ENCODE peak calls at places on chromosomes 12 and 14, in four cellular contexts. One of them, this sample, is unnamed. For H3K9me3, the result is how much of the 10 kb centered on the place peaks cover.

GRCh38 chr12:103948746-103949406 is 16.8 kb upstream of the TDG start:
- DNase-seq in fibroblast of lung: no peak
- DNase-seq in OCI-LY7: no peak
- DNase-seq in HCT116: no peak
- DNase-seq in this sample: no peak

GRCh38 chr12:104473374-104473983 is 16.7 kb downstream of the CHST11 start:
- DNase-seq in fibroblast of lung: no peak
- DNase-seq in OCI-LY7: peak
- DNase-seq in HCT116: no peak
- DNase-seq in this sample: peak

GRCh38 chr12:124296916-124297351 is 2.0 kb downstream of the RFLNA start:
- DNase-seq in fibroblast of lung: no peak
- DNase-seq in OCI-LY7: no peak
- DNase-seq in HCT116: no peak
- DNase-seq in this sample: peak

GRCh38 chr12:116015525-116015924 is 262.0 kb downstream of the MED13L start:
- DNase-seq in fibroblast of lung: peak
- DNase-seq in OCI-LY7: peak
- DNase-seq in HCT116: no peak
- DNase-seq in this sample: peak

GRCh38 chr12:126051611-126052107 is 986.4 kb downstream of the AACS start:
- DNase-seq in fibroblast of lung: peak
- DNase-seq in OCI-LY7: no peak
- DNase-seq in HCT116: no peak
- DNase-seq in this sample: no peak

GRCh38 chr12:87667378-87667777 is 361.8 kb downstream of the C12orf50 start:
- DNase-seq in fibroblast of lung: peak
- DNase-seq in OCI-LY7: peak
- DNase-seq in HCT116: no peak
- DNase-seq in this sample: no peak

GRCh38 chr12:91991397-91992187 is 154.1 kb downstream of the BTG1 start:
- DNase-seq in fibroblast of lung: no peak
- DNase-seq in OCI-LY7: peak
- DNase-seq in HCT116: no peak
- DNase-seq in this sample: peak

GRCh38 chr14:85852900-85853299 is 323.0 kb downstream of the FLRT2 start:
- DNase-seq in fibroblast of lung: no peak
- DNase-seq in OCI-LY7: no peak
- DNase-seq in HCT116: no peak
- DNase-seq in this sample: no peak

GRCh38 chr12:47785036-47785886 is 12.2 kb downstream of the SLC48A1 start:
- DNase-seq in fibroblast of lung: no peak
- DNase-seq in OCI-LY7: no peak
- DNase-seq in HCT116: no peak
- DNase-seq in this sample: no peak

GRCh38 chr12:47686645-47687240 is 19.1 kb downstream of the RPAP3 start:
- DNase-seq in fibroblast of lung: peak
- DNase-seq in OCI-LY7: peak
- DNase-seq in HCT116: peak
- DNase-seq in this sample: peak

GRCh38 chr12:113533842-113534375 is 62.2 kb upstream of the LHX5 start:
- DNase-seq in fibroblast of lung: no peak
- DNase-seq in OCI-LY7: no peak
- DNase-seq in HCT116: no peak
- DNase-seq in this sample: no peak

GRCh38 chr12:59004466-59004865 is 84.2 kb upstream of the LRIG3 start:
- DNase-seq in fibroblast of lung: no peak
- DNase-seq in OCI-LY7: no peak
- DNase-seq in HCT116: no peak
- DNase-seq in this sample: no peak

GRCh38 chr14:75667099-75667498 is 6.1 kb downstream of the TTLL5 start:
- DNase-seq in fibroblast of lung: no peak
- DNase-seq in OCI-LY7: no peak
- DNase-seq in HCT116: no peak
- DNase-seq in this sample: peak

GRCh38 chr14:89848165-89848564 is 106.4 kb downstream of the EFCAB11 start:
- DNase-seq in fibroblast of lung: peak
- DNase-seq in OCI-LY7: no peak
- DNase-seq in HCT116: no peak
- DNase-seq in this sample: no peak

GRCh38 chr12:66149702-66150398 is 19.3 kb upstream of the LLPH start:
- DNase-seq in fibroblast of lung: no peak
- DNase-seq in OCI-LY7: no peak
- DNase-seq in HCT116: no peak
- DNase-seq in this sample: peak

GRCh38 chr12:40158592-40159111 is 52.8 kb upstream of the SLC2A13 start:
- DNase-seq in fibroblast of lung: no peak
- DNase-seq in OCI-LY7: no peak
- DNase-seq in HCT116: no peak
- DNase-seq in this sample: no peak

GRCh38 chr12:119668315-119668651 is 350 bp downstream of the PRKAB1 start:
- DNase-seq in fibroblast of lung: peak
- DNase-seq in OCI-LY7: peak
- DNase-seq in HCT116: no peak
- DNase-seq in this sample: no peak

GRCh38 chr12:102479099-102479887 is 1.1 kb downstream of the IGF1 start:
- DNase-seq in fibroblast of lung: no peak
- DNase-seq in OCI-LY7: no peak
- DNase-seq in HCT116: no peak
- DNase-seq in this sample: no peak

GRCh38 chr12:62601765-62602444 is 135.3 kb downstream of the MON2 start:
- DNase-seq in fibroblast of lung: no peak
- DNase-seq in OCI-LY7: peak
- DNase-seq in HCT116: no peak
- DNase-seq in this sample: no peak

GRCh38 chr12:68119724-68120211 is 39.8 kb downstream of the IFNG start:
- DNase-seq in fibroblast of lung: peak
- DNase-seq in OCI-LY7: no peak
- DNase-seq in HCT116: no peak
- DNase-seq in this sample: no peak

GRCh38 chr14:46108228-46108627 is 543.4 kb downstream of the RPL10L start:
- DNase-seq in fibroblast of lung: no peak
- DNase-seq in OCI-LY7: no peak
- DNase-seq in HCT116: no peak
- DNase-seq in this sample: no peak

GRCh38 chr12:58819945-58820344 is 100.4 kb downstream of the LRIG3 start:
- DNase-seq in fibroblast of lung: peak
- DNase-seq in OCI-LY7: no peak
- DNase-seq in HCT116: no peak
- DNase-seq in this sample: no peak

GRCh38 chr12:128825845-128826244 is 2.1 kb upstream of the SLC15A4 start:
- DNase-seq in fibroblast of lung: no peak
- DNase-seq in OCI-LY7: no peak
- DNase-seq in HCT116: no peak
- DNase-seq in this sample: no peak

GRCh38 chr12:116495260-116495659 is 63.9 kb upstream of the MAP1LC3B2 start:
- DNase-seq in fibroblast of lung: peak
- DNase-seq in OCI-LY7: no peak
- DNase-seq in HCT116: peak
- DNase-seq in this sample: no peak

DNA sequence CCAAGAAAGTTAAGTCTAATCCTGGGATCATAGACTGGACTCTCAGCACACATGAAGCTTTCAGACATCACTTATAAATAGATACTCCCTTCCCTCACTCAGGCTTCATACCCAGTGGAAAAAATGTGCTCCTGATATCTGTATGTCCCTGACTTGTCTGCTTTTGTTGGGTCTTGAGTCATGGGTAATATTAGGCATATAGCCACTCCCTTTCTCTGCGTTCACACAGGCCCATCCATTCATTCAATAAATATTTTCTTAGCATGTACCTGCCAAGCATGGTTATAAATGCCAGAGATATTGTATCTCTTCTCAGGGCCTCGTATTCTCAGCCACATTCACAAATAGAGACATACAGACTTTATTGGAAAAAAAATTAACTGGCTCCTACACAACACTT is 43.5 kb downstream of the COX16 start:
- DNase-seq in fibroblast of lung: no peak
- DNase-seq in OCI-LY7: no peak
- DNase-seq in HCT116: no peak
- DNase-seq in this sample: no peak
- H2AFZ ChIP-seq in fibroblast of lung: no peak
- H2AFZ ChIP-seq in OCI-LY7: no peak
- H2AFZ ChIP-seq in HCT116: no peak
- H2AFZ ChIP-seq in this sample: no peak

GRCh38 chr12:34206061-34206785 is 183.9 kb downstream of the ALG10 start:
- DNase-seq in fibroblast of lung: no peak
- DNase-seq in OCI-LY7: no peak
- DNase-seq in HCT116: no peak
- DNase-seq in this sample: no peak

GRCh38 chr12:34204830-34205285 is 182.6 kb downstream of the ALG10 start:
- DNase-seq in fibroblast of lung: no peak
- DNase-seq in OCI-LY7: no peak
- DNase-seq in HCT116: no peak
- DNase-seq in this sample: no peak

GRCh38 chr12:34205401-34205800 is 183.1 kb downstream of the ALG10 start:
- DNase-seq in fibroblast of lung: no peak
- DNase-seq in OCI-LY7: no peak
- DNase-seq in HCT116: no peak
- DNase-seq in this sample: no peak

GRCh38 chr12:34207858-34208257 is 185.6 kb downstream of the ALG10 start:
- DNase-seq in fibroblast of lung: no peak
- DNase-seq in OCI-LY7: no peak
- DNase-seq in HCT116: no peak
- DNase-seq in this sample: no peak

DNA sequence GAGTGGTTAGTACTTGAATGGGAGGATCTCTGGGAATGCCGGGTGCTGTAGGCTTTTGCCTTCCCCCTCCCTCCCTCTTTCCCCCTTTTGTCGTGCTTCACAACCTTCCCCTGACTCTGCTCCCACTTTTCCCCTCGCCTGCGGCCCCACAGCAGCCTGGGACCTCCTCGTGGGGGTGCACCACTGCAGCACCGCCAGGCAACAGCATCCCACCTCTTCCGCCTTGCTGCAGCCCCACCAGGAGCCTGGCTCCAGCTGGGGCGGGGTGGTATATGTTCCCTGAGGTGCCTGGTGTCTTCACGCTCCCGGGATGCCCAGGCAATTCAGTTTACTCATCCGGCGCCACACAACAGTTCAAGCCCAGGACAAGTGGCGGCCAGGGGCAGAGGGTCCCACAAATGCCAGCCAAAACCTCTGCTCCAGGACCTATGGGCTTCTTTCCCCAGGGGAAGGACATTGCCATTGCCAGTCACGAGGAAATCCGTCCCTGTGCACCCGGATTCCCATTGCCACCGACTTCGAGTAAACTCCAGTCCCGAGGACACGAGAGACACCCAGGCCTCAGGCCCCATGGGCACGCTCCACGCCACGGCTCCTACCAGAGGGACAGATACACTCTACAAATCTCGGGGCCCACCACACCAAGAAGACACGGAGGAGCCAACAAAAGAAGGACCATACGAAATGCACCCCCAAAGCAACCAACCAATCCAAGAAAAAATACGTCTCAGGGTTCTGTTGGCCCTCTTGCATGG is 181.7 kb downstream of the ALG10 start:
- DNase-seq in fibroblast of lung: no peak
- DNase-seq in OCI-LY7: no peak
- DNase-seq in HCT116: no peak
- DNase-seq in this sample: no peak
- H3K9me3 ChIP-seq in fibroblast of lung: under half
- H3K9me3 ChIP-seq in OCI-LY7: under half
- H3K9me3 ChIP-seq in HCT116: under half
- H3K9me3 ChIP-seq in this sample: under half

GRCh38 chr14:38238881-38239280 is 17.0 kb downstream of the CLEC14A start:
- DNase-seq in fibroblast of lung: peak
- DNase-seq in OCI-LY7: no peak
- DNase-seq in HCT116: no peak
- DNase-seq in this sample: peak

GRCh38 chr14:38233218-38233617 is 22.7 kb downstream of the CLEC14A start:
- DNase-seq in fibroblast of lung: no peak
- DNase-seq in OCI-LY7: peak
- DNase-seq in HCT116: no peak
- DNase-seq in this sample: no peak

GRCh38 chr14:38243696-38244250 is 12.1 kb downstream of the CLEC14A start:
- DNase-seq in fibroblast of lung: no peak
- DNase-seq in OCI-LY7: no peak
- DNase-seq in HCT116: no peak
- DNase-seq in this sample: peak

DNA sequence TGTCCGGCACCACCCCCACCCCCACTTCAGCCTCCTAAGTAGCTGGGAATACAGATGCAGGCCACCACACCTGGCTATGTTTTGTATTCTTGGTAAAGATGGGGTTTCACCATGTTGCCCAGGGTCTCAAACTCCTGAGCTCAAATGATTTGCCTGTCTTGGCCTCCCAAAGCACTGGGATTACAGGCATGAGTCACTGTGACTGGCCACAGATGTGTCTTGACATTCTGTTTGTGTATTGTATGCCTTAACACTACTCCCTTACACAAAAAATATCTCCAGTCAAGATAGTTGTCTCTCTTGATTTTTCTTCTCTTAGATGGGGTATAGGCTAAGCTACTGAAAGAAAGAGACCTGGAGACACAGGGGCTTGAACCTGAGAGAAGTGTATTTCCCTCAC is 17.6 kb downstream of the CLEC14A start:
- DNase-seq in fibroblast of lung: peak
- DNase-seq in OCI-LY7: no peak
- DNase-seq in HCT116: no peak
- DNase-seq in this sample: peak
- H2AFZ ChIP-seq in fibroblast of lung: no peak
- H2AFZ ChIP-seq in OCI-LY7: peak
- H2AFZ ChIP-seq in HCT116: no peak
- H2AFZ ChIP-seq in this sample: no peak

GRCh38 chr14:106620368-106620767 is 1094.0 kb downstream of the TMEM121 start:
- DNase-seq in fibroblast of lung: no peak
- DNase-seq in OCI-LY7: no peak
- DNase-seq in HCT116: no peak
- DNase-seq in this sample: no peak

GRCh38 chr14:106625181-106625580 is 1098.8 kb downstream of the TMEM121 start:
- DNase-seq in fibroblast of lung: no peak
- DNase-seq in OCI-LY7: no peak
- DNase-seq in HCT116: no peak
- DNase-seq in this sample: no peak

GRCh38 chr14:106619618-106620017 is 1093.2 kb downstream of the TMEM121 start:
- DNase-seq in fibroblast of lung: no peak
- DNase-seq in OCI-LY7: no peak
- DNase-seq in HCT116: no peak
- DNase-seq in this sample: no peak

DNA sequence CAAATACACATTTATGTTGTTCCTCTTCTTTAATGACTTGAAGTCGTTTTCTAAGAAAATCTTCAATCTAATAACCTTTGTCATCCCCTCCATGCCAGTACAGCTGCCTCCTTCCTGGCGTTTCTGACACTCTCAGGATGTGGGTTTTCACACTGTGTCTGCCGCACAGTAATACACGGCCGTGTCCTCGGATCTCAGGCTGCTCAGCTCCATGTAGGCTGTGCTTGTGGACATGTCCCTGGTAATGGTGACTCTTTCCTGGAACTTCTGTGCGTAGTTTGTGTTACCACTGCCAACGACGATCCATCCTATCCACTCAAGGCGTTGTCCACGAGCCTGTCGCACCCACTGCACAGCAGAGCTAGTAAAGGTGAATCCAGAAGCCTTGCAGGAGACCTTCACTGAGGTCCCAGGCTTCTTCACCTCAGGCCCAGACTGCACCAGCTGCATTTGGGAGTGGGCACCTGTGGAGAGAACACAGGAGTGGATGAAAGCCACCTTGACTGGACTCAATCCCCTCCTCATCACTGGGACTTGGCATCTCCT is 1095.9 kb downstream of the TMEM121 start:
- DNase-seq in fibroblast of lung: no peak
- DNase-seq in OCI-LY7: no peak
- DNase-seq in HCT116: no peak
- DNase-seq in this sample: no peak
- H3K9me3 ChIP-seq in fibroblast of lung: under half
- H3K9me3 ChIP-seq in OCI-LY7: under half
- H3K9me3 ChIP-seq in HCT116: under half
- H3K9me3 ChIP-seq in this sample: under half

GRCh38 chr12:6281081-6281809 is 29.2 kb upstream of the PLEKHG6 start:
- DNase-seq in fibroblast of lung: peak
- DNase-seq in OCI-LY7: no peak
- DNase-seq in HCT116: no peak
- DNase-seq in this sample: no peak
- H2AFZ ChIP-seq in fibroblast of lung: no peak
- H2AFZ ChIP-seq in OCI-LY7: no peak
- H2AFZ ChIP-seq in HCT116: no peak
- H2AFZ ChIP-seq in this sample: no peak